ENCODE peak calls at places on chromosome 2, in four cellular contexts. W, E, M and I are unnamed samples.

GRCh38 chr2:213227458-213227857 is 56.8 kb upstream of the SPAG16 start:
- DNase-seq in E (no peak), M (no peak), W (no peak), I (no peak)

GRCh38 chr2:38202713-38203454 is 126.9 kb upstream of the CYP1B1 start:
- DNase-seq in M (no peak), E (no peak), W (no peak), I (no peak)

GRCh38 chr2:232937278-232937906 is 67.3 kb downstream of the SNORC start:
- DNase-seq in E (no peak), W (no peak), M (no peak), I (no peak)

GRCh38 chr2:10410001-10410671 is 38.0 kb downstream of the ODC1 start:
- DNase-seq in M (no peak), W (no peak), E (no peak), I (no peak)

GRCh38 chr2:148888003-148888501 is 13.0 kb downstream of the KIF5C start:
- DNase-seq in E (no peak), W (peak; percentile 13), M (no peak), I (no peak)

GRCh38 chr2:195612515-195613495 is 44.2 kb upstream of the SLC39A10 start:
- DNase-seq in W (peak; percentile 46), M (peak; percentile 9), E (no peak), I (peak; percentile 14)

GRCh38 chr2:53998834-53999233 is 28.0 kb upstream of the PSME4 start:
- DNase-seq in M (no peak), W (no peak), E (no peak), I (no peak)

GRCh38 chr2:241009601-241010530 is 11.4 kb downstream of the SNED1 start:
- DNase-seq in W (peak; percentile 10), M (peak; percentile 77), E (no peak), I (no peak)

GRCh38 chr2:239257511-239257937 is 143.3 kb downstream of the HDAC4 start:
- DNase-seq in M (no peak), W (no peak), E (no peak), I (peak; percentile 42)